ENCODE peak calls at places on chromosomes 6 and 20, in ten cellular contexts. One of them, this sample, is unnamed.
A peak's percentile ranks its signal among the peaks of the same experiment; 100 is the strongest.

GRCh38 chr20:58713801-58714339 is 21.3 kb downstream of the NPEPL1 start:
- DNase-seq in T1000: no peak
- DNase-seq in fibroblast of mammary gland: no peak
- DNase-seq in posterior cingulate gyrus: peak; percentile 81
- DNase-seq in activated T-cell treated with anti-CD3 and anti-CD28 coated beads, Interleukin-2, amount 50 U/mL, for 4 hours: no peak
- DNase-seq in kidney: peak; percentile 52
- DNase-seq in cardiac septum: no peak
- DNase-seq in GM13977: no peak
- DNase-seq in CD4-positive, alpha-beta T cell: no peak
- DNase-seq in AG20443: no peak
- DNase-seq in this sample: peak; percentile 12

GRCh38 chr20:9235518-9235917 is 166.6 kb downstream of the PLCB4 start:
- DNase-seq in T1000: peak; percentile 29
- DNase-seq in fibroblast of mammary gland: peak; percentile 82
- DNase-seq in posterior cingulate gyrus: no peak
- DNase-seq in activated T-cell treated with anti-CD3 and anti-CD28 coated beads, Interleukin-2, amount 50 U/mL, for 4 hours: no peak
- DNase-seq in kidney: no peak
- DNase-seq in cardiac septum: no peak
- DNase-seq in GM13977: no peak
- DNase-seq in CD4-positive, alpha-beta T cell: no peak
- DNase-seq in AG20443: peak; percentile 56
- DNase-seq in this sample: no peak

GRCh38 chr20:25077610-25078169 is 4.3 kb downstream of the VSX1 start:
- DNase-seq in T1000: no peak
- DNase-seq in fibroblast of mammary gland: peak; percentile 33
- DNase-seq in posterior cingulate gyrus: peak; percentile 85
- DNase-seq in activated T-cell treated with anti-CD3 and anti-CD28 coated beads, Interleukin-2, amount 50 U/mL, for 4 hours: no peak
- DNase-seq in kidney: no peak
- DNase-seq in cardiac septum: peak; percentile 75
- DNase-seq in GM13977: peak; percentile 53
- DNase-seq in CD4-positive, alpha-beta T cell: no peak
- DNase-seq in AG20443: peak; percentile 64
- DNase-seq in this sample: no peak

GRCh38 chr6:98179606-98180005 is 654.8 kb upstream of the POU3F2 start:
- DNase-seq in T1000: no peak
- DNase-seq in fibroblast of mammary gland: no peak
- DNase-seq in posterior cingulate gyrus: no peak
- DNase-seq in activated T-cell treated with anti-CD3 and anti-CD28 coated beads, Interleukin-2, amount 50 U/mL, for 4 hours: no peak
- DNase-seq in kidney: no peak
- DNase-seq in cardiac septum: no peak
- DNase-seq in GM13977: no peak
- DNase-seq in CD4-positive, alpha-beta T cell: no peak
- DNase-seq in AG20443: no peak
- DNase-seq in this sample: no peak

GRCh38 chr20:22385602-22386299 is 198.6 kb downstream of the FOXA2 start:
- DNase-seq in T1000: no peak
- DNase-seq in fibroblast of mammary gland: no peak
- DNase-seq in posterior cingulate gyrus: no peak
- DNase-seq in activated T-cell treated with anti-CD3 and anti-CD28 coated beads, Interleukin-2, amount 50 U/mL, for 4 hours: no peak
- DNase-seq in kidney: no peak
- DNase-seq in cardiac septum: no peak
- DNase-seq in GM13977: no peak
- DNase-seq in CD4-positive, alpha-beta T cell: no peak
- DNase-seq in AG20443: no peak
- DNase-seq in this sample: no peak

GRCh38 chr6:92806254-92806653 is 613.1 kb downstream of the EPHA7 start:
- DNase-seq in T1000: no peak
- DNase-seq in fibroblast of mammary gland: no peak
- DNase-seq in posterior cingulate gyrus: no peak
- DNase-seq in activated T-cell treated with anti-CD3 and anti-CD28 coated beads, Interleukin-2, amount 50 U/mL, for 4 hours: no peak
- DNase-seq in kidney: no peak
- DNase-seq in cardiac septum: no peak
- DNase-seq in GM13977: no peak
- DNase-seq in CD4-positive, alpha-beta T cell: no peak
- DNase-seq in AG20443: no peak
- DNase-seq in this sample: no peak

GRCh38 chr20:44023515-44024371 is 109.1 kb downstream of the TOX2 start:
- DNase-seq in T1000: no peak
- DNase-seq in fibroblast of mammary gland: no peak
- DNase-seq in posterior cingulate gyrus: peak; percentile 50
- DNase-seq in activated T-cell treated with anti-CD3 and anti-CD28 coated beads, Interleukin-2, amount 50 U/mL, for 4 hours: no peak
- DNase-seq in kidney: no peak
- DNase-seq in cardiac septum: peak; percentile 51
- DNase-seq in GM13977: no peak
- DNase-seq in CD4-positive, alpha-beta T cell: no peak
- DNase-seq in AG20443: no peak
- DNase-seq in this sample: peak; percentile 62

GRCh38 chr6:111715321-111715720 is 109.6 kb upstream of the TRAF3IP2 start:
- DNase-seq in T1000: no peak
- DNase-seq in fibroblast of mammary gland: no peak
- DNase-seq in posterior cingulate gyrus: peak; percentile 89
- DNase-seq in activated T-cell treated with anti-CD3 and anti-CD28 coated beads, Interleukin-2, amount 50 U/mL, for 4 hours: no peak
- DNase-seq in kidney: no peak
- DNase-seq in cardiac septum: no peak
- DNase-seq in GM13977: no peak
- DNase-seq in CD4-positive, alpha-beta T cell: peak; percentile 25
- DNase-seq in AG20443: no peak
- DNase-seq in this sample: no peak

GRCh38 chr6:111982681-111983080 is 71.2 kb upstream of the CCN6 start:
- DNase-seq in T1000: no peak
- DNase-seq in fibroblast of mammary gland: no peak
- DNase-seq in posterior cingulate gyrus: no peak
- DNase-seq in activated T-cell treated with anti-CD3 and anti-CD28 coated beads, Interleukin-2, amount 50 U/mL, for 4 hours: no peak
- DNase-seq in kidney: no peak
- DNase-seq in cardiac septum: no peak
- DNase-seq in GM13977: no peak
- DNase-seq in CD4-positive, alpha-beta T cell: no peak
- DNase-seq in AG20443: no peak
- DNase-seq in this sample: no peak

GRCh38 chr6:75830959-75831885 is 82.2 kb downstream of the MYO6 start:
- DNase-seq in T1000: no peak
- DNase-seq in fibroblast of mammary gland: peak; percentile 90
- DNase-seq in posterior cingulate gyrus: no peak
- DNase-seq in activated T-cell treated with anti-CD3 and anti-CD28 coated beads, Interleukin-2, amount 50 U/mL, for 4 hours: no peak
- DNase-seq in kidney: no peak
- DNase-seq in cardiac septum: no peak
- DNase-seq in GM13977: peak; percentile 30
- DNase-seq in CD4-positive, alpha-beta T cell: no peak
- DNase-seq in AG20443: peak; percentile 41
- DNase-seq in this sample: no peak

GRCh38 chr20:62377615-62378085 is 9.3 kb upstream of the RPS21 start:
- DNase-seq in T1000: no peak
- DNase-seq in fibroblast of mammary gland: no peak
- DNase-seq in posterior cingulate gyrus: no peak
- DNase-seq in activated T-cell treated with anti-CD3 and anti-CD28 coated beads, Interleukin-2, amount 50 U/mL, for 4 hours: no peak
- DNase-seq in kidney: no peak
- DNase-seq in cardiac septum: no peak
- DNase-seq in GM13977: no peak
- DNase-seq in CD4-positive, alpha-beta T cell: no peak
- DNase-seq in AG20443: no peak
- DNase-seq in this sample: no peak

GRCh38 chr20:25023316-25023715 is 30.8 kb upstream of the APMAP start:
- DNase-seq in T1000: no peak
- DNase-seq in fibroblast of mammary gland: no peak
- DNase-seq in posterior cingulate gyrus: peak; percentile 44
- DNase-seq in activated T-cell treated with anti-CD3 and anti-CD28 coated beads, Interleukin-2, amount 50 U/mL, for 4 hours: no peak
- DNase-seq in kidney: peak; percentile 44
- DNase-seq in cardiac septum: peak; percentile 33
- DNase-seq in GM13977: no peak
- DNase-seq in CD4-positive, alpha-beta T cell: no peak
- DNase-seq in AG20443: no peak
- DNase-seq in this sample: no peak

GRCh38 chr6:36608788-36609563 is 14.8 kb downstream of the SRSF3 start:
- DNase-seq in T1000: no peak
- DNase-seq in fibroblast of mammary gland: no peak
- DNase-seq in posterior cingulate gyrus: no peak
- DNase-seq in activated T-cell treated with anti-CD3 and anti-CD28 coated beads, Interleukin-2, amount 50 U/mL, for 4 hours: no peak
- DNase-seq in kidney: no peak
- DNase-seq in cardiac septum: no peak
- DNase-seq in GM13977: no peak
- DNase-seq in CD4-positive, alpha-beta T cell: no peak
- DNase-seq in AG20443: no peak
- DNase-seq in this sample: no peak

GRCh38 chr6:18053071-18053475 is 65.6 kb upstream of the KIF13A start:
- DNase-seq in T1000: no peak
- DNase-seq in fibroblast of mammary gland: peak; percentile 64
- DNase-seq in posterior cingulate gyrus: no peak
- DNase-seq in activated T-cell treated with anti-CD3 and anti-CD28 coated beads, Interleukin-2, amount 50 U/mL, for 4 hours: no peak
- DNase-seq in kidney: no peak
- DNase-seq in cardiac septum: no peak
- DNase-seq in GM13977: no peak
- DNase-seq in CD4-positive, alpha-beta T cell: no peak
- DNase-seq in AG20443: peak; percentile 45
- DNase-seq in this sample: no peak

GRCh38 chr6:101662111-101662897 is 268.8 kb downstream of the GRIK2 start:
- DNase-seq in T1000: no peak
- DNase-seq in fibroblast of mammary gland: no peak
- DNase-seq in posterior cingulate gyrus: no peak
- DNase-seq in activated T-cell treated with anti-CD3 and anti-CD28 coated beads, Interleukin-2, amount 50 U/mL, for 4 hours: no peak
- DNase-seq in kidney: no peak
- DNase-seq in cardiac septum: no peak
- DNase-seq in GM13977: peak; percentile 25
- DNase-seq in CD4-positive, alpha-beta T cell: no peak
- DNase-seq in AG20443: no peak
- DNase-seq in this sample: no peak

GRCh38 chr6:18432180-18432579 is 45.0 kb downstream of the RNF144B start:
- DNase-seq in T1000: no peak
- DNase-seq in fibroblast of mammary gland: peak; percentile 42
- DNase-seq in posterior cingulate gyrus: no peak
- DNase-seq in activated T-cell treated with anti-CD3 and anti-CD28 coated beads, Interleukin-2, amount 50 U/mL, for 4 hours: no peak
- DNase-seq in kidney: no peak
- DNase-seq in cardiac septum: no peak
- DNase-seq in GM13977: no peak
- DNase-seq in CD4-positive, alpha-beta T cell: no peak
- DNase-seq in AG20443: no peak
- DNase-seq in this sample: no peak

GRCh38 chr6:20876016-20876415 is 341.8 kb downstream of the CDKAL1 start:
- DNase-seq in T1000: no peak
- DNase-seq in fibroblast of mammary gland: peak; percentile 79
- DNase-seq in posterior cingulate gyrus: no peak
- DNase-seq in activated T-cell treated with anti-CD3 and anti-CD28 coated beads, Interleukin-2, amount 50 U/mL, for 4 hours: no peak
- DNase-seq in kidney: no peak
- DNase-seq in cardiac septum: no peak
- DNase-seq in GM13977: no peak
- DNase-seq in CD4-positive, alpha-beta T cell: no peak
- DNase-seq in AG20443: peak; percentile 41
- DNase-seq in this sample: no peak

GRCh38 chr6:26045046-26045938 is 41.9 kb upstream of the HFE start:
- DNase-seq in T1000: peak; percentile 86
- DNase-seq in fibroblast of mammary gland: peak; percentile 95
- DNase-seq in posterior cingulate gyrus: peak; percentile 91
- DNase-seq in activated T-cell treated with anti-CD3 and anti-CD28 coated beads, Interleukin-2, amount 50 U/mL, for 4 hours: peak; percentile 59
- DNase-seq in kidney: peak; percentile 85
- DNase-seq in cardiac septum: no peak
- DNase-seq in GM13977: peak; percentile 83
- DNase-seq in CD4-positive, alpha-beta T cell: peak; percentile 56
- DNase-seq in AG20443: peak; percentile 91
- DNase-seq in this sample: peak; percentile 93

GRCh38 chr6:23350752-23351453 is 775.1 kb upstream of the NRSN1 start:
- DNase-seq in T1000: no peak
- DNase-seq in fibroblast of mammary gland: no peak
- DNase-seq in posterior cingulate gyrus: no peak
- DNase-seq in activated T-cell treated with anti-CD3 and anti-CD28 coated beads, Interleukin-2, amount 50 U/mL, for 4 hours: no peak
- DNase-seq in kidney: no peak
- DNase-seq in cardiac septum: no peak
- DNase-seq in GM13977: no peak
- DNase-seq in CD4-positive, alpha-beta T cell: no peak
- DNase-seq in AG20443: no peak
- DNase-seq in this sample: no peak

GRCh38 chr6:169222126-169222525 is 31.5 kb downstream of the THBS2 start:
- DNase-seq in T1000: no peak
- DNase-seq in fibroblast of mammary gland: no peak
- DNase-seq in posterior cingulate gyrus: no peak
- DNase-seq in activated T-cell treated with anti-CD3 and anti-CD28 coated beads, Interleukin-2, amount 50 U/mL, for 4 hours: no peak
- DNase-seq in kidney: no peak
- DNase-seq in cardiac septum: no peak
- DNase-seq in GM13977: no peak
- DNase-seq in CD4-positive, alpha-beta T cell: no peak
- DNase-seq in AG20443: no peak
- DNase-seq in this sample: no peak

GRCh38 chr20:43287637-43288036 is 97.9 kb upstream of the PTPRT start:
- DNase-seq in T1000: no peak
- DNase-seq in fibroblast of mammary gland: no peak
- DNase-seq in posterior cingulate gyrus: no peak
- DNase-seq in activated T-cell treated with anti-CD3 and anti-CD28 coated beads, Interleukin-2, amount 50 U/mL, for 4 hours: no peak
- DNase-seq in kidney: no peak
- DNase-seq in cardiac septum: no peak
- DNase-seq in GM13977: no peak
- DNase-seq in CD4-positive, alpha-beta T cell: no peak
- DNase-seq in AG20443: no peak
- DNase-seq in this sample: no peak

GRCh38 chr6:72350256-72350875 is 271.5 kb upstream of the KCNQ5 start:
- DNase-seq in T1000: no peak
- DNase-seq in fibroblast of mammary gland: no peak
- DNase-seq in posterior cingulate gyrus: no peak
- DNase-seq in activated T-cell treated with anti-CD3 and anti-CD28 coated beads, Interleukin-2, amount 50 U/mL, for 4 hours: no peak
- DNase-seq in kidney: no peak
- DNase-seq in cardiac septum: no peak
- DNase-seq in GM13977: no peak
- DNase-seq in CD4-positive, alpha-beta T cell: no peak
- DNase-seq in AG20443: no peak
- DNase-seq in this sample: no peak

GRCh38 chr6:136012198-136012884 is 160.8 kb downstream of the PDE7B start:
- DNase-seq in T1000: no peak
- DNase-seq in fibroblast of mammary gland: peak; percentile 88
- DNase-seq in posterior cingulate gyrus: no peak
- DNase-seq in activated T-cell treated with anti-CD3 and anti-CD28 coated beads, Interleukin-2, amount 50 U/mL, for 4 hours: no peak
- DNase-seq in kidney: no peak
- DNase-seq in cardiac septum: no peak
- DNase-seq in GM13977: no peak
- DNase-seq in CD4-positive, alpha-beta T cell: no peak
- DNase-seq in AG20443: peak; percentile 48
- DNase-seq in this sample: no peak

GRCh38 chr6:131844243-131844841 is 36.5 kb downstream of the ENPP1 start:
- DNase-seq in T1000: no peak
- DNase-seq in fibroblast of mammary gland: peak; percentile 86
- DNase-seq in posterior cingulate gyrus: no peak
- DNase-seq in activated T-cell treated with anti-CD3 and anti-CD28 coated beads, Interleukin-2, amount 50 U/mL, for 4 hours: no peak
- DNase-seq in kidney: no peak
- DNase-seq in cardiac septum: no peak
- DNase-seq in GM13977: no peak
- DNase-seq in CD4-positive, alpha-beta T cell: no peak
- DNase-seq in AG20443: peak; percentile 19
- DNase-seq in this sample: no peak